ENCODE peak calls at places on chromosome 11, in ten cellular contexts. E is stimulated activated CD8-positive, alpha-beta memory T cell treated with anti-CD3 and anti-CD28 coated beads, Interleukin-7, amount 100 ng/mL, for 48 hours; V is HuH-7; K is HEK293T; L is BE2C; C is caudate nucleus; T is anterior cingulate cortex; P is AG10803; Z is Ammon's horn; W is dorsolateral prefrontal cortex. Q is an unnamed sample.

GRCh38 chr11:66818231-66818955 is 24.8 kb upstream of the RCE1 start:
- DNase-seq in Z (no peak), P (no peak), K (no peak), W (no peak), L (no peak), E (no peak), T (no peak), C (no peak), V (no peak), Q (peak)

GRCh38 chr11:71357414-71357813 is 90.8 kb downstream of the DHCR7 start:
- DNase-seq in E (no peak), V (no peak), W (no peak), Z (no peak), K (no peak), P (no peak), C (no peak), L (no peak), T (no peak), Q (no peak)

GRCh38 chr11:71129624-71130023 is 122.8 kb downstream of the SHANK2 start:
- DNase-seq in E (no peak), Z (no peak), K (no peak), W (no peak), V (no peak), C (no peak), T (no peak), P (peak), L (no peak), Q (peak)

GRCh38 chr11:123195182-123196059 is at the start of gene CLMP:
- DNase-seq in L (peak), T (peak), C (no peak), Z (peak), K (no peak), P (peak), V (no peak), W (no peak), E (no peak), Q (peak)

GRCh38 chr11:78869293-78869692 is 294.6 kb upstream of the NARS2 start:
- DNase-seq in L (no peak), Z (no peak), W (no peak), P (no peak), T (no peak), V (no peak), K (no peak), E (no peak), C (no peak), Q (no peak)

GRCh38 chr11:67463680-67464410 is 5.2 kb downstream of the TMEM134 start:
- DNase-seq in E (no peak), W (no peak), L (peak), C (no peak), Z (no peak), T (peak), V (no peak), K (no peak), P (peak), Q (no peak)

GRCh38 chr11:125429174-125429707 is 66.8 kb downstream of the FEZ1 start:
- DNase-seq in K (peak), T (peak), Z (peak), E (peak), P (peak), L (peak), W (peak), V (peak), C (peak), Q (peak)

GRCh38 chr11:44133335-44133946 is 38.0 kb downstream of the EXT2 start:
- DNase-seq in W (no peak), P (peak), E (no peak), T (no peak), C (no peak), Z (peak), L (peak), K (peak), V (peak), Q (peak)

GRCh38 chr11:1792461-1792860 is 28.7 kb upstream of the CTSD start:
- DNase-seq in P (no peak), K (no peak), Z (no peak), V (no peak), E (peak), L (no peak), C (no peak), W (no peak), T (no peak), Q (no peak)

GRCh38 chr11:111331711-111332479 is 33.5 kb downstream of the POU2AF3 start:
- DNase-seq in Z (no peak), T (no peak), E (no peak), C (no peak), V (no peak), K (no peak), W (no peak), P (peak), L (peak), Q (peak)

GRCh38 chr11:34656062-34656720 is 35.3 kb downstream of the EHF start:
- DNase-seq in C (peak), K (no peak), Z (peak), E (no peak), T (peak), V (no peak), W (no peak), L (no peak), P (peak), Q (peak)

GRCh38 chr11:69155302-69156198 is at the start of gene SMIM38:
- DNase-seq in C (no peak), L (no peak), K (no peak), V (no peak), W (no peak), P (no peak), Z (peak), T (peak), E (no peak), Q (no peak)

GRCh38 chr11:117544431-117544830 is 216.8 kb downstream of the CEP164 start:
- DNase-seq in C (no peak), Z (no peak), K (no peak), V (no peak), T (no peak), W (no peak), E (no peak), P (no peak), L (no peak), Q (no peak)

GRCh38 chr11:838441-839279 is 3.7 kb downstream of the POLR2L start:
- DNase-seq in T (no peak), W (no peak), C (no peak), E (no peak), Z (no peak), P (peak), L (no peak), V (no peak), K (no peak), Q (no peak)